ENCODE peak calls at places on chromosomes 12 and 14, in seven cellular contexts. B is HuH-7; M is left cardiac atrium; R is stimulated activated CD4-positive, alpha-beta T cell treated with anti-CD3 and anti-CD28 coated beads, Interleukin-15, amount 100 ng/mL, for 24 hours; I is A549; U is omental fat pad; G is NCI-H2171. C is an unnamed sample.

GRCh38 chr12:24227550-24227949 is 278.1 kb upstream of the SOX5 start:
- DNase-seq in B (no peak), G (no peak), U (no peak), M (no peak), R (no peak), I (no peak), C (no peak)

GRCh38 chr14:50599700-50600444 is 39.9 kb downstream of the ATL1 start:
- DNase-seq in G (peak), M (no peak), U (no peak), R (no peak), B (peak), I (peak), C (peak)

GRCh38 chr12:116276433-116277216 is 868 bp downstream of the MED13L start:
- DNase-seq in M (peak), R (peak), G (peak), I (peak), B (no peak), U (peak), C (no peak)

GRCh38 chr12:116484807-116485206 is 74.4 kb upstream of the MAP1LC3B2 start:
- DNase-seq in I (no peak), B (no peak), M (no peak), R (no peak), G (no peak), U (no peak), C (no peak)

GRCh38 chr14:80653951-80654350 is 287.6 kb downstream of the CEP128 start:
- DNase-seq in U (no peak), M (no peak), R (no peak), B (no peak), I (no peak), G (no peak), C (no peak)

GRCh38 chr14:69149461-69150244 is 3.3 kb downstream of the DCAF5 start:
- DNase-seq in B (no peak), U (no peak), R (no peak), I (no peak), G (no peak), M (no peak), C (no peak)

GRCh38 chr12:75257510-75257909 is 47.9 kb upstream of the KCNC2 start:
- DNase-seq in G (no peak), R (no peak), M (no peak), I (no peak), B (no peak), U (no peak), C (no peak)

GRCh38 chr14:26765768-26766550 is 168.1 kb upstream of the NOVA1 start:
- DNase-seq in I (peak), R (no peak), M (peak), U (peak), B (peak), G (no peak), C (peak)

GRCh38 chr12:106081606-106082005 is 57.1 kb downstream of the NUAK1 start:
- DNase-seq in R (no peak), M (no peak), U (no peak), I (no peak), B (no peak), G (no peak), C (no peak)

GRCh38 chr12:24909667-24910066 is 39.2 kb downstream of the BCAT1 start:
- DNase-seq in I (peak), R (no peak), U (peak), G (no peak), B (no peak), M (peak), C (peak)

GRCh38 chr12:38776657-38777056 is 128.7 kb downstream of the CPNE8 start:
- DNase-seq in I (no peak), M (no peak), G (no peak), U (no peak), B (no peak), R (no peak), C (no peak)

GRCh38 chr14:55891692-55892091 is 226.5 kb upstream of the PELI2 start:
- DNase-seq in U (no peak), I (no peak), B (no peak), G (no peak), R (no peak), M (no peak), C (no peak)

GRCh38 chr12:123633379-123634141 is at the start of the genes EIF2B1 and GTF2H3:
- DNase-seq in G (peak), B (peak), R (peak), U (peak), I (peak), M (peak), C (peak)

GRCh38 chr12:1922985-1923384 is 4.5 kb upstream of the CACNA2D4 start:
- DNase-seq in I (no peak), G (no peak), B (no peak), M (no peak), U (no peak), R (no peak), C (no peak)